ENCODE peak calls at places on chromosomes 3 and 15, in eight cellular contexts. One of them, this sample, is unnamed.

GRCh38 chr3:74844428-74844827 is 230.0 kb upstream of the CNTN3 start:
- DNase-seq in caudate nucleus: no peak
- DNase-seq in right cardiac atrium: no peak
- DNase-seq in stimulated activated CD4-positive, alpha-beta T cell treated with anti-CD3 and anti-CD28 coated beads, Interleukin-1b, Interleukin-23, amount 100 ng/mL, for 4 hours: no peak
- DNase-seq in mesothelial cell of epicardium: no peak
- DNase-seq in GM13977: no peak
- DNase-seq in activated T-cell treated with anti-CD3 and anti-CD28 coated beads for 4 hours: no peak
- DNase-seq in cardiac septum: no peak
- DNase-seq in this sample: no peak

GRCh38 chr3:179182892-179183291 is 34.7 kb downstream of the PIK3CA start:
- DNase-seq in caudate nucleus: no peak
- DNase-seq in right cardiac atrium: no peak
- DNase-seq in stimulated activated CD4-positive, alpha-beta T cell treated with anti-CD3 and anti-CD28 coated beads, Interleukin-1b, Interleukin-23, amount 100 ng/mL, for 4 hours: no peak
- DNase-seq in mesothelial cell of epicardium: no peak
- DNase-seq in GM13977: no peak
- DNase-seq in activated T-cell treated with anti-CD3 and anti-CD28 coated beads for 4 hours: no peak
- DNase-seq in cardiac septum: no peak
- DNase-seq in this sample: no peak

GRCh38 chr3:111850481-111850880 is 8.6 kb upstream of the PHLDB2 start:
- DNase-seq in caudate nucleus: no peak
- DNase-seq in right cardiac atrium: no peak
- DNase-seq in stimulated activated CD4-positive, alpha-beta T cell treated with anti-CD3 and anti-CD28 coated beads, Interleukin-1b, Interleukin-23, amount 100 ng/mL, for 4 hours: no peak
- DNase-seq in mesothelial cell of epicardium: no peak
- DNase-seq in GM13977: no peak
- DNase-seq in activated T-cell treated with anti-CD3 and anti-CD28 coated beads for 4 hours: no peak
- DNase-seq in cardiac septum: no peak
- DNase-seq in this sample: no peak

GRCh38 chr15:67080118-67080899 is 14.9 kb downstream of the SMAD3 start:
- DNase-seq in caudate nucleus: no peak
- DNase-seq in right cardiac atrium: peak
- DNase-seq in stimulated activated CD4-positive, alpha-beta T cell treated with anti-CD3 and anti-CD28 coated beads, Interleukin-1b, Interleukin-23, amount 100 ng/mL, for 4 hours: no peak
- DNase-seq in mesothelial cell of epicardium: no peak
- DNase-seq in GM13977: no peak
- DNase-seq in activated T-cell treated with anti-CD3 and anti-CD28 coated beads for 4 hours: no peak
- DNase-seq in cardiac septum: no peak
- DNase-seq in this sample: no peak

GRCh38 chr15:58931985-58932384 is 1.5 kb downstream of the SLTM start:
- DNase-seq in caudate nucleus: no peak
- DNase-seq in right cardiac atrium: no peak
- DNase-seq in stimulated activated CD4-positive, alpha-beta T cell treated with anti-CD3 and anti-CD28 coated beads, Interleukin-1b, Interleukin-23, amount 100 ng/mL, for 4 hours: no peak
- DNase-seq in mesothelial cell of epicardium: no peak
- DNase-seq in GM13977: peak
- DNase-seq in activated T-cell treated with anti-CD3 and anti-CD28 coated beads for 4 hours: no peak
- DNase-seq in cardiac septum: no peak
- DNase-seq in this sample: peak

GRCh38 chr3:69901802-69902201 is 97.7 kb upstream of the SAMMSON start:
- DNase-seq in caudate nucleus: no peak
- DNase-seq in right cardiac atrium: no peak
- DNase-seq in stimulated activated CD4-positive, alpha-beta T cell treated with anti-CD3 and anti-CD28 coated beads, Interleukin-1b, Interleukin-23, amount 100 ng/mL, for 4 hours: no peak
- DNase-seq in mesothelial cell of epicardium: no peak
- DNase-seq in GM13977: no peak
- DNase-seq in activated T-cell treated with anti-CD3 and anti-CD28 coated beads for 4 hours: no peak
- DNase-seq in cardiac septum: no peak
- DNase-seq in this sample: no peak

GRCh38 chr15:75229191-75230015 is 27.7 kb downstream of the C15orf39 start:
- DNase-seq in caudate nucleus: no peak
- DNase-seq in right cardiac atrium: peak
- DNase-seq in stimulated activated CD4-positive, alpha-beta T cell treated with anti-CD3 and anti-CD28 coated beads, Interleukin-1b, Interleukin-23, amount 100 ng/mL, for 4 hours: no peak
- DNase-seq in mesothelial cell of epicardium: no peak
- DNase-seq in GM13977: peak
- DNase-seq in activated T-cell treated with anti-CD3 and anti-CD28 coated beads for 4 hours: no peak
- DNase-seq in cardiac septum: peak
- DNase-seq in this sample: no peak

GRCh38 chr3:122858373-122858772 is 63.5 kb downstream of the SLC49A4 start:
- DNase-seq in caudate nucleus: no peak
- DNase-seq in right cardiac atrium: no peak
- DNase-seq in stimulated activated CD4-positive, alpha-beta T cell treated with anti-CD3 and anti-CD28 coated beads, Interleukin-1b, Interleukin-23, amount 100 ng/mL, for 4 hours: no peak
- DNase-seq in mesothelial cell of epicardium: no peak
- DNase-seq in GM13977: no peak
- DNase-seq in activated T-cell treated with anti-CD3 and anti-CD28 coated beads for 4 hours: no peak
- DNase-seq in cardiac septum: no peak
- DNase-seq in this sample: no peak

GRCh38 chr15:55627730-55628368 is 39.7 kb upstream of the PYGO1 start:
- DNase-seq in caudate nucleus: peak
- DNase-seq in right cardiac atrium: no peak
- DNase-seq in stimulated activated CD4-positive, alpha-beta T cell treated with anti-CD3 and anti-CD28 coated beads, Interleukin-1b, Interleukin-23, amount 100 ng/mL, for 4 hours: no peak
- DNase-seq in mesothelial cell of epicardium: no peak
- DNase-seq in GM13977: no peak
- DNase-seq in activated T-cell treated with anti-CD3 and anti-CD28 coated beads for 4 hours: no peak
- DNase-seq in cardiac septum: no peak
- DNase-seq in this sample: no peak

This sample was measured in GM12878.